ENCODE peak calls at places on chromosomes 2 and 18, in six cellular contexts. N is colonic mucosa; G is naive thymus-derived CD4-positive, alpha-beta T cell; I is Peyer's patch; D is tibial artery; R is right lobe of liver. Q is an unnamed sample. For H3K4me1, the result is how much of the 10 kb centered on the place peaks cover.

GRCh38 chr2:166942377-166942776 is 54.1 kb downstream of the XIRP2 start:
- DNase-seq in G (no peak), D (no peak), I (no peak), N (no peak), R (no peak), Q (no peak)

GRCh38 chr2:118489712-118490255 is 357.7 kb downstream of the EN1 start:
- DNase-seq in D (no peak), N (no peak), R (no peak), G (no peak), I (no peak), Q (no peak)

GRCh38 chr2:173354073-173354600 is 535 bp upstream of the CDCA7 start:
- DNase-seq in G (no peak), N (no peak), I (no peak), D (no peak), R (no peak), Q (no peak)

GRCh38 chr2:200121931-200122330 is 166.5 kb downstream of the MAIP1 start:
- DNase-seq in G (no peak), R (no peak), I (no peak), D (no peak), N (no peak), Q (no peak)

GRCh38 chr2:226080323-226080722 is 680.8 kb downstream of the NYAP2 start:
- DNase-seq in R (no peak), I (no peak), G (no peak), D (no peak), N (no peak), Q (peak)

GRCh38 chr2:86068098-86069047 is 37.3 kb downstream of the POLR1A start:
- DNase-seq in G (peak), R (no peak), I (no peak), D (no peak), N (no peak), Q (no peak)

GRCh38 chr2:239731998-239732665 is 293.0 kb downstream of the NDUFA10 start:
- DNase-seq in R (peak), N (no peak), G (no peak), I (peak), D (no peak), Q (no peak)

GRCh38 chr2:173496746-173497145 is 142.1 kb downstream of the CDCA7 start:
- DNase-seq in I (no peak), G (no peak), D (no peak), N (no peak), R (no peak), Q (peak)

GRCh38 chr18:6992761-6993160 is 124.8 kb downstream of the LAMA1 start:
- DNase-seq in G (no peak), D (no peak), N (no peak), R (no peak), I (no peak), Q (no peak)

GRCh38 chr18:13826209-13826608 is 2.3 kb downstream of the MC5R start:
- DNase-seq in G (no peak), D (no peak), I (no peak), R (no peak), N (no peak), Q (no peak)

GRCh38 chr2:88038263-88039105 is 17.1 kb downstream of the KRCC1 start:
- DNase-seq in N (no peak), I (no peak), R (no peak), G (no peak), D (no peak), Q (peak)

DNA sequence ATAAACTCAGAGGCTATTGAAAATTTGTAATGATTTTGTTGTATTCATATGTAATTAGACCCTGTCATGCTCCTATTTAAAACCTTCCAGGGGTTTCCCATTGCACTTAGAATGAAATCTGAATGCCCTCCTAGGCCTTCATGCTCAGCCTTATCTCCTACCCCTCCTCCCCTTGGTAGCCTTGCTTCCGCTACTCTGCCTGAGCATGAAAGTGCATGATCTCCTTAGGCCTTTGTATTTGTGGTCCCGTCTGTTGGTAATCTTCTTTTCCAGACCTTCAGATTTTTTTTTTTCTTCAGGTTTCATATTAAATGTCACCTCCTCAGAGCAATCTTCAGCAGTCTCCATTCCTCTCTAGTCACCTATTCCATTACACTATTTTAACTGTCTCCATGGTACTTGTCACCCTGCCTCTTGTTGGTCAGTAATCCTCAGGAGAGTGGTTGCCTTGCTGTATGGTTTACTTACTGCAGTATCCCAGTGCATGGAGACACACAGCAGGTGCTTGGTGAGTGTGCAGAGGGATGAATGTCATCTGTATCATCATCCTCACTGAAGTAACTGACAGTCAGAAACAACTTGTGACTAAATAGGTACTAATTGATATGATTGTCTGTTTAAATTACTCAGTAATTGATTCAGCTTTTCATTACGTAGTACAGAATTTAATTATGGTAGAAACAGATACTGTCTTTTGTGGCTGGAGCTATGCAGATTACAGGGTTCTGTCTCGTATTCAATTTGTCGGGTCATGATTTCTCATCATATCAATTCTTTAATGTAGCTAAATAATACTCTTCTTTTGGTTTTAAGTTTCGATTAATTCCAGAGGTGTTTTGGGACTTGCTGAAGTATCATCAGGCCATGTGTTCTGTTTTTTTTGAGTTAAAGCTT is 63.9 kb downstream of the PHLPP1 start:
- DNase-seq in R (no peak), I (no peak), G (no peak), N (no peak), D (no peak), Q (no peak)
- H3K4me1 ChIP-seq in R (under half), I (under half), G (under half), N (under half), D (under half), Q (under half)

GRCh38 chr2:160399880-160400279 is 93.7 kb downstream of the RBMS1 start:
- DNase-seq in I (no peak), D (no peak), R (no peak), G (no peak), N (no peak), Q (no peak)
- H3K4me1 ChIP-seq in I (under half), D (under half), R (under half), G (under half), N (under half), Q (under half)

DNA sequence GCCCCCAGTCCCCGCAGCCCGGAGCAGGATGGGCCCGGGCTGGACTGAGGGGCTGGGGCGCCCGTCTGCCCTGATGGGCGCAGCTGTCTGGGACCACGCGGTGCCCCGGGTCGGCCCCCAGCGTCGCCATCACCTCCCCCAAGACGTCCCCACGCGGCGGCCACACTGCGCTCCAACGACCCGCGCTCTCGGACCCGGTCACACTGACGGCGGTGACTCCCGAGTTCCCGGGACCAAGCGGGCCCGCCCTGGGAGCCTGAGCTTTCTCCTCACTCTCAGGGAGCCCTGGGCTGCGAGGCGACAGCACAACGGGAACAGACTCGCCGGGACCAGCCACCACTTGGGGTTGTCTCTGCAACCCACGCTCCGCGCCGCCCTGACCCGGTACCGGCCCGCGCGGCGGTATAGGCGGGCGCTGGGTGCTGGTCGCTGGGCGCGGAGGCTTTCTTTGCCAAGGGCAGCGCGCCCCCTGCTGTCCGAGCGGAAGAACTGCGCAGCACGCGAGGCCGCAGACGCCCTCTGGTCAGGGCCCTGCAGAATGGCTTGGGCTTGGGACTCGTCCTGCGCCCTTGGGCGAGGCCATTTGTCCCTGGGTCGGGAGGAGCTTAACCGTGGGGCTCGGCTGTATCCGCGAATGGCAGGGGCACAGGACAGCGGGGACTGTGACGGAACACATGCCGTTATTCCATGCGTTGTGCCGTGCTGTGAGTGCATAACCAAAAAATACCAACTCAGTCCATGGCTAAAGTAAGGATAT is 54.8 kb upstream of the ANKRD62 start:
- DNase-seq in G (peak), D (peak), N (peak), I (peak), R (peak), Q (peak)
- H3K4me1 ChIP-seq in G (under half), D (under half), N (under half), I (under half), R (under half), Q (under half)

GRCh38 chr18:58363767-58364540 is 264.9 kb downstream of the ALPK2 start:
- DNase-seq in N (no peak), R (no peak), G (no peak), D (no peak), I (no peak), Q (peak)
- H3K4me1 ChIP-seq in N (under half), R (under half), G (under half), D (under half), I (under half), Q (under half)